ENCODE peak calls at places on chromosomes 6 and 20, in seven cellular contexts. H is Caco-2; X is AG09319; T is HepG2; Y is activated CD8-positive, alpha-beta T cell treated with anti-CD3 and anti-CD28 coated beads for 36 hours; O is adrenal gland; U is IMR-90. D is an unnamed sample.

GRCh38 chr6:108798672-108799355 is 49.4 kb upstream of the ARMC2 start:
- DNase-seq in U (no peak), T (no peak), H (no peak), Y (peak), X (no peak), O (peak), D (no peak)

GRCh38 chr20:56826306-56826970 is 197.3 kb downstream of the TFAP2C start:
- DNase-seq in H (no peak), X (peak), O (no peak), T (no peak), Y (no peak), U (peak), D (no peak)

GRCh38 chr6:16681260-16681873 is 79.9 kb downstream of the ATXN1 start:
- DNase-seq in O (no peak), X (peak), H (no peak), U (peak), T (peak), Y (no peak), D (no peak)

GRCh38 chr6:52728394-52728793 is 34.9 kb downstream of the GSTA2 start:
- DNase-seq in H (no peak), O (no peak), U (no peak), T (no peak), X (no peak), Y (no peak), D (no peak)

GRCh38 chr6:165218816-165219215 is 90.6 kb downstream of the C6orf118 start:
- DNase-seq in O (no peak), X (no peak), T (no peak), Y (no peak), H (no peak), U (no peak), D (no peak)

GRCh38 chr20:50281831-50282591 is 91.4 kb downstream of the CEBPB start:
- DNase-seq in U (no peak), H (no peak), X (no peak), O (no peak), Y (peak), T (peak), D (no peak)

GRCh38 chr6:25121186-25121585 is 158.0 kb upstream of the CARMIL1 start:
- DNase-seq in X (no peak), U (no peak), T (no peak), Y (no peak), H (no peak), O (no peak), D (no peak)

GRCh38 chr20:44247131-44247571 is at the start of gene GDAP1L1:
- DNase-seq in U (no peak), X (no peak), O (peak), Y (no peak), T (no peak), H (no peak), D (no peak)

GRCh38 chr6:79301290-79301689 is 66.8 kb upstream of the HMGN3 start:
- DNase-seq in U (no peak), Y (no peak), T (no peak), H (peak), X (no peak), O (no peak), D (no peak)

GRCh38 chr6:54847799-54848597 is 1.4 kb downstream of the FAM83B start:
- DNase-seq in H (no peak), X (no peak), T (no peak), Y (no peak), O (no peak), U (peak), D (no peak)

GRCh38 chr20:51341581-51341980 is 200.9 kb downstream of the NFATC2 start:
- DNase-seq in Y (no peak), H (no peak), U (peak), T (no peak), X (no peak), O (no peak), D (no peak)

GRCh38 chr6:137570307-137570832 is 76.2 kb upstream of the OLIG3 start:
- DNase-seq in T (peak), U (no peak), X (no peak), H (no peak), O (no peak), Y (no peak), D (no peak)

GRCh38 chr6:53313784-53314382 is 34.9 kb downstream of the ELOVL5 start:
- DNase-seq in H (no peak), T (no peak), Y (no peak), O (no peak), U (peak), X (no peak), D (no peak)

GRCh38 chr6:170090561-170090960 is 200.3 kb downstream of the DLL1 start:
- DNase-seq in O (peak), T (no peak), Y (no peak), X (no peak), U (no peak), H (no peak), D (no peak)

GRCh38 chr20:62819494-62820174 is 2.8 kb downstream of the COL9A3 start:
- DNase-seq in Y (no peak), T (no peak), X (no peak), H (no peak), O (no peak), U (peak), D (no peak)

GRCh38 chr6:157728183-157728881 is 94.7 kb upstream of the SNX9 start:
- DNase-seq in O (no peak), T (peak), X (no peak), H (peak), U (no peak), Y (no peak), D (no peak)

GRCh38 chr20:24619212-24619611 is 149.8 kb downstream of the SYNDIG1 start:
- DNase-seq in U (no peak), O (no peak), Y (no peak), H (no peak), X (no peak), T (no peak), D (no peak)

GRCh38 chr20:9066196-9066595 is 2.7 kb upstream of the PLCB4 start:
- DNase-seq in Y (no peak), U (no peak), T (no peak), O (no peak), H (no peak), X (no peak), D (no peak)

GRCh38 chr20:56796345-56796744 is 167.2 kb downstream of the TFAP2C start:
- DNase-seq in Y (no peak), X (no peak), T (no peak), U (no peak), H (no peak), O (no peak), D (no peak)

GRCh38 chr6:2403546-2403945 is 158.1 kb upstream of the GMDS start:
- DNase-seq in H (no peak), U (no peak), T (no peak), O (no peak), X (no peak), Y (no peak), D (no peak)

GRCh38 chr6:145012039-145012662 is 723.2 kb downstream of the EPM2A start:
- DNase-seq in X (no peak), Y (no peak), H (no peak), U (peak), T (no peak), O (no peak), D (no peak)

GRCh38 chr6:89483111-89483720 is 50.3 kb downstream of the ANKRD6 start:
- DNase-seq in H (peak), X (no peak), U (no peak), Y (no peak), O (peak), T (peak), D (no peak)

GRCh38 chr6:35047265-35048011 is 93.7 kb downstream of the TCP11 start:
- DNase-seq in H (no peak), U (peak), Y (peak), O (peak), T (no peak), X (no peak), D (no peak)

GRCh38 chr20:64102647-64103354 is 4.6 kb downstream of the NPBWR2 start:
- DNase-seq in Y (peak), X (no peak), H (peak), U (no peak), O (peak), T (no peak), D (no peak)

GRCh38 chr20:19932170-19932667 is 84.9 kb upstream of the NAA20 start:
- DNase-seq in U (peak), T (no peak), O (peak), H (no peak), X (peak), Y (no peak), D (no peak)

GRCh38 chr6:165843121-165843520 is 180.1 kb upstream of the PDE10A start:
- DNase-seq in Y (no peak), X (no peak), T (no peak), O (no peak), U (no peak), H (peak), D (no peak)

DNA sequence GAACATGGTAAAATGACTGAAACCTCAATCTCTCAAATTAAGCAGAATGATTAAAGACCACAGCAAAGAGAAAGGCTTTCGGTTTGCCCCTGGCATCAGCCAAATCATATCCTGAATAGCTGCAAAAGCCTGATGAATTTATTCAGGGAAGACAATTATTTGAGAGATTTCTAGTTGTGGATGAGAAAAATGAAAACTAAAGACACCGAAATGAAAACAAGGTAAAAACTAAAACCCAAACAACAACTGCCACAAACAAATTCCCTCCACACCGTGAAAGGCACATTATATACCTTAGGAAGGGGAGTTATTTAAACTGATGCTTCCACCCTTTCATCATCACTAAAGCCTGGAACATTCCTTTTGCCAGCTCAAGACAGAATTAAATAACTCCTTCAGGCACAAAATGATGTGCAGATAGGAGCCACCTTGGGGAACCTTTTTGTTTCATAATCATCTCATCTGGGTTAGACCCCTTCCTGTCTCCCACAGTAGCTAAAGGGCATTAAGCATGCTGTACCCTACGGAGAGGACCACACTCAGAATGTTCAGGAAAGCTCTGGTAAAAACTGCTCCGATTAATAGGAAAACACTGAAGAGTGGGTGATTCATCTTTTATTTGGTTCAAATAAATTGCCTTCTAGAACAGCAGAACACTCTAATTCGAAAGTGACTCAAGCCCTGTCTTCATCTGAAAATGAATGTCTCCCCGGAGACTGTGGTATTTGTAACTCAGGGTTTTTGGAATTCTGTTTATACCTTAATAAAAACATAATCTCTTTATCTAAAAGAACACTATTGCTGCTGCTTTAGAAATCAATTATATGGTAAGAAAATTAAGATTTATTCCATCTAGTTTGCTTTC is 9.1 kb upstream of the ANKRD60 start:
- DNase-seq in O (no peak), H (no peak), T (no peak), Y (no peak), U (peak), X (no peak), D (no peak)
- TF ChIP-seq CTCF in O (no peak), H (no peak), T (no peak), Y (peak), U (no peak), X (no peak), D (no peak)

GRCh38 chr6:44628347-44628746 is 240.8 kb downstream of the CDC5L start:
- DNase-seq in H (no peak), T (no peak), O (no peak), Y (no peak), U (no peak), X (no peak), D (no peak)

GRCh38 chr6:44625996-44626395 is 238.5 kb downstream of the CDC5L start:
- DNase-seq in Y (no peak), O (no peak), H (no peak), U (no peak), X (no peak), T (no peak), D (no peak)

GRCh38 chr6:44626608-44627007 is 239.1 kb downstream of the CDC5L start:
- DNase-seq in H (no peak), Y (no peak), U (no peak), X (no peak), T (no peak), O (no peak), D (no peak)

GRCh38 chr6:44627879-44628271 is 240.4 kb downstream of the CDC5L start:
- DNase-seq in U (no peak), H (no peak), Y (no peak), O (no peak), T (no peak), X (no peak), D (no peak)

DNA sequence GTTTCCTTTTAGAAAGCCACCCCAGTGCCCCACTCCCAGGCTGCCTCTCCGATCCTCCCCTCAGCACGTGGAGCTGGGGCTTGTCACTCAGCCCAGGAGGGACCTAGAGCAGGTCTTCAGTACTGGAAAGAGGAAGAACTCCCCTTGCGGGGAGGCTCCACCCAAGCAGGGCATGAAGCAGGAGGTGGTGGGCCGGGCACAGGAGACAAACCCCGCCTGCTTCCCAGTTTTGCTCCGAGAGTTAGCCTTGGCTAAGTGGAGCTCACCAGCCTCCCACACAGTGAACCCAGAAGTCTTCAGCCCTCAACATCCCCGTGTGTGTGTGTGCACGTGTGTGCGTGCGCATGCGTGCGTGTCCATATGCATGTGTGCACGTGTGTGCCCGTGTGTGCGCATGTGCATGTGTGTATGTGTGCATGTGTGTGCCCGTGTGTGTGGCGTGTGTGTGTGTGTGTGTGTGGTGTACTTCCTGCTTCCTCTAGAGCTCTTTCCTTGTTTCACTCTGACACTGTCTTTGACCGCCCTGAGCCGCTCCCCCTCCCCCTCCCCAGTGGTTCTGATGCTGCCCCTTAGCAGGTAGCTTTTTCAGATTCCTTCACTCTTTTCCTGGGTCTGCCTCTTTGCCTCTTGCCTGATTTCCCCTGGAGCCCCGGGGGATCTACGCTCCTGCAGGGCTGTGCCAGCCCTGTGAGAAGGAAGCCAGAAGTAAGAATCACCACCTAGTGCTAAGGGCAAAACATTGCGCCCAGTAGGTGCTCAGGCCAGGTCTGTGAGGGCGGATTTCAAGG is 239.8 kb downstream of the CDC5L start:
- DNase-seq in X (no peak), Y (no peak), T (no peak), U (no peak), O (peak), H (no peak), D (no peak)
- TF ChIP-seq CTCF in X (no peak), Y (no peak), T (no peak), U (no peak), O (no peak), H (no peak), D (no peak)

GRCh38 chr6:158799051-158799792 is 19.9 kb downstream of the EZR start:
- DNase-seq in H (no peak), O (peak), T (peak), X (no peak), U (peak), Y (no peak), D (no peak)
- TF ChIP-seq CTCF in H (no peak), O (peak), T (peak), X (no peak), U (no peak), Y (no peak), D (no peak)

GRCh38 chr20:14336667-14337066 is 745 bp downstream of the FLRT3 start:
- DNase-seq in T (peak), O (no peak), Y (no peak), X (no peak), U (peak), H (no peak), D (no peak)
- TF ChIP-seq CTCF in T (no peak), O (no peak), Y (no peak), X (peak), U (no peak), H (no peak), D (no peak)

GRCh38 chr20:18524646-18525045 is 16.9 kb downstream of the SEC23B start:
- DNase-seq in U (peak), H (no peak), Y (no peak), X (no peak), T (no peak), O (no peak), D (no peak)

GRCh38 chr20:18532626-18533025 is 24.9 kb downstream of the SEC23B start:
- DNase-seq in T (no peak), O (no peak), X (no peak), H (no peak), Y (no peak), U (no peak), D (no peak)

GRCh38 chr20:18523066-18523465 is 15.3 kb downstream of the SEC23B start:
- DNase-seq in X (no peak), U (no peak), T (no peak), Y (no peak), O (no peak), H (no peak), D (no peak)

GRCh38 chr20:18527339-18527738 is 19.6 kb downstream of the SEC23B start:
- DNase-seq in X (no peak), U (no peak), H (no peak), T (no peak), O (no peak), Y (no peak), D (no peak)

DNA sequence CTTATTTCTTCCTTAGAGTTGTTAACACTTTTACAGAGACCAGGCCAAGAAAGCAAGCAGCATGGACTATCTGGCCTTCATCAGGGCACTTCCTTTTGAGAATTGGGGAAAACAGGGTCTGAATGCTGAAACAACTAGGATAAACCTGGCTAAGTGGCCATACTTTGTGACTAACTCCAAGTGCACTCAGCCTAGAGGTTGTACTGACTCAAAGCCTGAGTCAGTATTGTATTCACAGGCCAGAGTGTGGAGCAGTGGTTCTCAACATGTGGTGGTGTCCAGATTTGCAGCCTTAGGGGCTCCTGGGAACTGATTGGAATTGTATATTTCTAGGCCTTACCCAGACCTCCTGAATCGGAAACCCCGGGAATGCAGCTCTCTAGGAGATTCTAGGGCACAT is 20.1 kb downstream of the SEC23B start:
- DNase-seq in T (no peak), U (peak), O (no peak), Y (no peak), X (no peak), H (no peak), D (no peak)
- TF ChIP-seq CTCF in T (no peak), U (no peak), O (no peak), Y (no peak), X (no peak), H (no peak), D (no peak)

GRCh38 chr6:169020821-169021220 is 232.8 kb downstream of the THBS2 start:
- DNase-seq in X (no peak), Y (no peak), T (no peak), U (no peak), O (no peak), H (no peak), D (no peak)

GRCh38 chr6:169019111-169019510 is 234.5 kb downstream of the THBS2 start:
- DNase-seq in U (no peak), H (no peak), Y (no peak), O (no peak), X (no peak), T (no peak), D (no peak)

GRCh38 chr6:169016758-169017157 is 236.9 kb downstream of the THBS2 start:
- DNase-seq in X (no peak), O (no peak), T (no peak), U (no peak), Y (no peak), H (no peak), D (no peak)

GRCh38 chr6:169022079-169022478 is 231.6 kb downstream of the THBS2 start:
- DNase-seq in U (no peak), H (no peak), T (no peak), X (no peak), Y (no peak), O (no peak), D (no peak)

GRCh38 chr6:169019727-169020491 is 233.7 kb downstream of the THBS2 start:
- DNase-seq in T (peak), X (no peak), U (peak), H (no peak), O (no peak), Y (no peak), D (no peak)
- TF ChIP-seq CTCF in T (peak), X (peak), U (no peak), H (no peak), O (no peak), Y (no peak), D (no peak)

D was measured in GM10248.